ENCODE peak calls at places on chromosomes 7 and 10, in four cellular contexts. V is stimulated activated CD4-positive, alpha-beta T cell treated with anti-CD3 and anti-CD28 coated beads, Interleukin-12 subunit alpha, Interleukin-12 subunit beta, amount 100 ng/mL, for 24 hours; S is cardiac fibroblast; P is uterus. A is an unnamed sample.

GRCh38 chr7:139697031-139697430 is 80.8 kb downstream of the HIPK2 start:
- DNase-seq in V (no peak), S (no peak), P (no peak), A (no peak)

GRCh38 chr7:108109216-108109908 is 20.8 kb downstream of the LAMB4 start:
- DNase-seq in V (no peak), S (peak; percentile 32), P (no peak), A (no peak)

GRCh38 chr10:71006497-71006896 is 118.1 kb upstream of the PCBD1 start:
- DNase-seq in V (no peak), S (no peak), P (no peak), A (no peak)

GRCh38 chr10:70722820-70723424 is 50.6 kb downstream of the ADAMTS14 start:
- DNase-seq in V (no peak), S (peak; percentile 13), P (no peak), A (no peak)

GRCh38 chr10:16545126-16545736 is 23.6 kb upstream of the C1QL3 start:
- DNase-seq in V (no peak), S (peak; percentile 61), P (no peak), A (no peak)

GRCh38 chr10:5629789-5630436 is 36.5 kb downstream of the ASB13 start:
- DNase-seq in V (peak; percentile 65), S (peak; percentile 85), P (peak; percentile 77), A (peak; percentile 91)

GRCh38 chr10:117548191-117548668 is 5.7 kb downstream of the EMX2 start:
- DNase-seq in V (no peak), S (no peak), P (no peak), A (no peak)

GRCh38 chr10:111698711-111699110 is 484.9 kb downstream of the GPAM start:
- DNase-seq in V (no peak), S (no peak), P (no peak), A (no peak)

GRCh38 chr7:65489260-65489767 is 115.7 kb downstream of the ZNF92 start:
- DNase-seq in V (no peak), S (no peak), P (no peak), A (no peak)

GRCh38 chr10:63664341-63664885 is 143.2 kb downstream of the REEP3 start:
- DNase-seq in V (no peak), S (no peak), P (no peak), A (no peak)